ENCODE peak calls at places on chromosome 16, in six cellular contexts. E, B, N, U, H and L are unnamed samples.

GRCh38 chr16:19760336-19761060 is 42.4 kb downstream of the IQCK start:
- DNase-seq in E (no peak), B (no peak), N (no peak), U (no peak), H (no peak), L (no peak)

GRCh38 chr16:89534147-89534788 is 26.1 kb downstream of the SPG7 start:
- DNase-seq in E (no peak), B (no peak), N (no peak), U (no peak), H (peak; percentile 64), L (no peak)

GRCh38 chr16:54135361-54136275 is 151.0 kb downstream of the IRX3 start:
- DNase-seq in E (no peak), B (no peak), N (no peak), U (peak; percentile 2), H (no peak), L (no peak)

GRCh38 chr16:17951273-17951845 is 385.2 kb downstream of the NPIPA8 start:
- DNase-seq in E (no peak), B (no peak), N (no peak), U (no peak), H (no peak), L (no peak)

GRCh38 chr16:30903596-30903995 is 7.2 kb downstream of the CTF1 start:
- DNase-seq in E (no peak), B (no peak), N (peak; percentile 84), U (no peak), H (no peak), L (no peak)

GRCh38 chr16:50884066-50884860 is 142.4 kb downstream of the CYLD start:
- DNase-seq in E (no peak), B (no peak), N (peak; percentile 48), U (no peak), H (no peak), L (no peak)

GRCh38 chr16:11312718-11313492 is 31.8 kb upstream of the PRM1 start:
- DNase-seq in E (no peak), B (no peak), N (no peak), U (peak; percentile 37), H (no peak), L (no peak)

GRCh38 chr16:29011851-29012250 is 27.0 kb downstream of the LAT start:
- DNase-seq in E (no peak), B (no peak), N (no peak), U (no peak), H (no peak), L (no peak)

GRCh38 chr16:14199624-14200023 is 128.5 kb downstream of the MRTFB start:
- DNase-seq in E (no peak), B (no peak), N (no peak), U (no peak), H (no peak), L (no peak)

GRCh38 chr16:15948532-15949209 is 745 bp upstream of the ABCC1 start:
- DNase-seq in E (no peak), B (no peak), N (no peak), U (no peak), H (no peak), L (no peak)